ENCODE peak calls at places on chromosome 3, in nine cellular contexts. One of them, this sample, is unnamed.

GRCh38 chr3:183506674-183507290 is 48.7 kb downstream of the KLHL6 start:
- DNase-seq in astrocyte of the hippocampus: no peak
- DNase-seq in HFFc6: no peak
- DNase-seq in RWPE1: no peak
- DNase-seq in choroid plexus epithelial cell: no peak
- DNase-seq in naive thymus-derived CD8-positive, alpha-beta T cell: no peak
- DNase-seq in stimulated activated CD8-positive, alpha-beta memory T cell treated with anti-CD3 and anti-CD28 coated beads, Interleukin-15, amount 100 ng/mL, for 24 hours: no peak
- DNase-seq in adrenal gland: peak
- DNase-seq in immature natural killer cell: no peak
- DNase-seq in this sample: no peak

GRCh38 chr3:127158614-127159221 is 34.2 kb upstream of the PRR23E start:
- DNase-seq in choroid plexus epithelial cell: peak
- DNase-seq in adrenal gland: no peak
- DNase-seq in stimulated activated CD8-positive, alpha-beta memory T cell treated with anti-CD3 and anti-CD28 coated beads, Interleukin-15, amount 100 ng/mL, for 24 hours: no peak
- DNase-seq in HFFc6: peak
- DNase-seq in naive thymus-derived CD8-positive, alpha-beta T cell: no peak
- DNase-seq in immature natural killer cell: no peak
- DNase-seq in astrocyte of the hippocampus: peak
- DNase-seq in RWPE1: peak
- DNase-seq in this sample: no peak

GRCh38 chr3:75136100-75136897 is 521.8 kb upstream of the CNTN3 start:
- DNase-seq in astrocyte of the hippocampus: no peak
- DNase-seq in naive thymus-derived CD8-positive, alpha-beta T cell: no peak
- DNase-seq in stimulated activated CD8-positive, alpha-beta memory T cell treated with anti-CD3 and anti-CD28 coated beads, Interleukin-15, amount 100 ng/mL, for 24 hours: no peak
- DNase-seq in immature natural killer cell: no peak
- DNase-seq in adrenal gland: no peak
- DNase-seq in RWPE1: no peak
- DNase-seq in choroid plexus epithelial cell: no peak
- DNase-seq in HFFc6: no peak
- DNase-seq in this sample: no peak

GRCh38 chr3:42097166-42097946 is 6.2 kb downstream of the TRAK1 start:
- DNase-seq in adrenal gland: no peak
- DNase-seq in astrocyte of the hippocampus: peak
- DNase-seq in RWPE1: no peak
- DNase-seq in naive thymus-derived CD8-positive, alpha-beta T cell: no peak
- DNase-seq in immature natural killer cell: no peak
- DNase-seq in stimulated activated CD8-positive, alpha-beta memory T cell treated with anti-CD3 and anti-CD28 coated beads, Interleukin-15, amount 100 ng/mL, for 24 hours: no peak
- DNase-seq in choroid plexus epithelial cell: peak
- DNase-seq in HFFc6: peak
- DNase-seq in this sample: peak

GRCh38 chr3:42265059-42265991 is 660 bp downstream of the CCK start:
- DNase-seq in stimulated activated CD8-positive, alpha-beta memory T cell treated with anti-CD3 and anti-CD28 coated beads, Interleukin-15, amount 100 ng/mL, for 24 hours: no peak
- DNase-seq in choroid plexus epithelial cell: no peak
- DNase-seq in adrenal gland: no peak
- DNase-seq in HFFc6: no peak
- DNase-seq in astrocyte of the hippocampus: no peak
- DNase-seq in immature natural killer cell: no peak
- DNase-seq in naive thymus-derived CD8-positive, alpha-beta T cell: no peak
- DNase-seq in RWPE1: no peak
- DNase-seq in this sample: no peak

GRCh38 chr3:33047842-33048834 is 48.8 kb downstream of the GLB1 start:
- DNase-seq in astrocyte of the hippocampus: no peak
- DNase-seq in naive thymus-derived CD8-positive, alpha-beta T cell: peak
- DNase-seq in choroid plexus epithelial cell: no peak
- DNase-seq in RWPE1: no peak
- DNase-seq in HFFc6: no peak
- DNase-seq in stimulated activated CD8-positive, alpha-beta memory T cell treated with anti-CD3 and anti-CD28 coated beads, Interleukin-15, amount 100 ng/mL, for 24 hours: no peak
- DNase-seq in immature natural killer cell: peak
- DNase-seq in adrenal gland: no peak
- DNase-seq in this sample: no peak

GRCh38 chr3:62374375-62374876 is 1.1 kb upstream of the FEZF2 start:
- DNase-seq in choroid plexus epithelial cell: peak
- DNase-seq in adrenal gland: no peak
- DNase-seq in immature natural killer cell: no peak
- DNase-seq in HFFc6: no peak
- DNase-seq in stimulated activated CD8-positive, alpha-beta memory T cell treated with anti-CD3 and anti-CD28 coated beads, Interleukin-15, amount 100 ng/mL, for 24 hours: no peak
- DNase-seq in astrocyte of the hippocampus: peak
- DNase-seq in RWPE1: no peak
- DNase-seq in naive thymus-derived CD8-positive, alpha-beta T cell: no peak
- DNase-seq in this sample: no peak

GRCh38 chr3:58580826-58581327 is 3.7 kb upstream of the FAM107A start:
- DNase-seq in naive thymus-derived CD8-positive, alpha-beta T cell: no peak
- DNase-seq in adrenal gland: no peak
- DNase-seq in choroid plexus epithelial cell: no peak
- DNase-seq in immature natural killer cell: no peak
- DNase-seq in HFFc6: no peak
- DNase-seq in astrocyte of the hippocampus: no peak
- DNase-seq in RWPE1: no peak
- DNase-seq in stimulated activated CD8-positive, alpha-beta memory T cell treated with anti-CD3 and anti-CD28 coated beads, Interleukin-15, amount 100 ng/mL, for 24 hours: no peak
- DNase-seq in this sample: no peak

This sample was measured in heart left ventricle.